ENCODE peak calls at places on chromosomes 1 and 21, in ten cellular contexts. M is H1, Y is IMR-90, T is right lobe of liver, O is suprapubic skin, F is tibial nerve, S is stomach, B is adrenal gland, N is sigmoid colon, V is A549. R is an unnamed sample.

GRCh38 chr1:66281808-66282207 is 252.1 kb upstream of the SGIP1 start:
- DNase-seq in M (no peak), Y (no peak), T (no peak), O (no peak), F (no peak), S (no peak), B (no peak), N (no peak), V (no peak), R (no peak)

GRCh38 chr21:31366825-31367224 is 22.8 kb upstream of the TIAM1 start:
- DNase-seq in M (no peak), Y (peak; percentile 86), T (no peak), O (no peak), F (no peak), S (peak; percentile 50), B (peak; percentile 23), N (no peak), V (no peak), R (no peak)

GRCh38 chr1:30928171-30928570 is 19.6 kb upstream of the SDC3 start:
- DNase-seq in M (no peak), Y (no peak), T (no peak), O (no peak), F (no peak), S (no peak), B (no peak), N (no peak), V (no peak), R (no peak)

GRCh38 chr1:159141584-159142518 is 29.6 kb upstream of the CADM3 start:
- DNase-seq in M (no peak), Y (peak; percentile 60), T (no peak), O (no peak), F (no peak), S (no peak), B (no peak), N (no peak), V (no peak), R (no peak)

GRCh38 chr1:227268943-227269342 is 49.3 kb downstream of the CDC42BPA start:
- DNase-seq in M (no peak), Y (no peak), T (no peak), O (no peak), F (no peak), S (no peak), B (no peak), N (no peak), V (no peak), R (no peak)

GRCh38 chr1:228955691-228956090 is 220.4 kb downstream of the RHOU start:
- DNase-seq in M (no peak), Y (peak; percentile 70), T (no peak), O (no peak), F (no peak), S (no peak), B (no peak), N (no peak), V (no peak), R (no peak)

GRCh38 chr1:199265319-199265718 is 626.5 kb downstream of the PTPRC start:
- DNase-seq in M (no peak), Y (no peak), T (no peak), O (no peak), F (no peak), S (no peak), B (no peak), N (no peak), V (no peak), R (no peak)

GRCh38 chr1:100757946-100758345 is 38.4 kb downstream of the VCAM1 start:
- DNase-seq in M (no peak), Y (no peak), T (no peak), O (no peak), F (no peak), S (no peak), B (no peak), N (no peak), V (no peak), R (no peak)

GRCh38 chr1:201020647-201021332 is 2.7 kb downstream of the KIF21B start:
- DNase-seq in M (no peak), Y (no peak), T (no peak), O (no peak), F (no peak), S (no peak), B (no peak), N (no peak), V (peak; percentile 78), R (no peak)

DNA sequence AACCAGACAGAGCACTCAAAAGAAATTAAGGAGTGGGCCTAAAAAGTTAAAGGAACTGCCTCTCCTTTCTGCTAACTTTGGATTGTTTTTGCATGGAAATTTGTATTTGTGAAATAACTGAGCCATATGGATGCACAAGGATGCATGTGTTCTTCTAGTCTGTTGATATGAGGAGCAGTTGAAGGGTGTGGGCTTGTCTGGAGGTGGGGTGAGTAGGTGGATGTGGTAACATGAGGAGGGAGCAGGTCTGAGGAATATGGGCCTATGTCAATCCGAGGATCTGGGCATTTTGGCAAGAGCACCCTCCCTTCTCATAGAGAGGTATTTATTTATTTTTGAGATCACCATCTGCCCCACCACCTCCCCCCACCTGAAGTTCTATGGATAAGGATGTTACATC is 13.4 kb downstream of the CACNA1E start:
- DNase-seq in M (no peak), Y (no peak), T (no peak), O (no peak), F (no peak), S (no peak), B (no peak), N (no peak), V (no peak), R (no peak)
- TF ChIP-seq POLR2A in M (no peak), Y (no peak), T (no peak), O (no peak), F (no peak), S (no peak), B (no peak), N (no peak), V (no peak), R (no peak)

DNA sequence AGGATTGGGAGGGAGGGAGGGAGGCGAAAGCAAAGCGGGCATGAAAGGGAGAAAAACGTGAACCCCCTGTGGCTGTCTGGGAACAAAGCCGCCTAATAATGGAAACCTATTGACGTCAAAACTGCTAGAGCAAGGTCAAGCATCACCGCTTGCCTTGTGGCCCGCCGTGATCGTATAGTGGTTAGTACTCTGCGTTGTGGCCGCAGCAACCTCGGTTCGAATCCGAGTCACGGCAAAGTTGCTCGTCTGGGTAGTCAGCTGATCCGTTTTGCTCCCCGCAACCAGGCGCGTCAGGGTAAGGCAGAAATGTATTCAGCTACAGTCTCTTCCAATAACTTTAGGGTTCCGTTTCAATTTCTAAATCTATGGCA is 99.2 kb downstream of the PRKAB2 start:
- DNase-seq in M (no peak), Y (no peak), T (no peak), O (no peak), F (no peak), S (no peak), B (no peak), N (no peak), V (no peak), R (no peak)
- H3K9me3 ChIP-seq in M (no peaks in the 10 kb centered on the region), Y (peaks cover 14% of the 10 kb centered on the region), T (no peaks in the 10 kb centered on the region), O (no peaks in the 10 kb centered on the region), F (no peaks in the 10 kb centered on the region), S (no peaks in the 10 kb centered on the region), B (no peaks in the 10 kb centered on the region), N (no peaks in the 10 kb centered on the region), V (no peaks in the 10 kb centered on the region), R (no peaks in the 10 kb centered on the region)

GRCh38 chr21:33554236-33554981 is 11.6 kb downstream of the SON start:
- DNase-seq in M (no peak), Y (no peak), T (no peak), O (no peak), F (no peak), S (no peak), B (no peak), N (no peak), V (no peak), R (no peak)

GRCh38 chr21:33551664-33552063 is 8.8 kb downstream of the SON start:
- DNase-seq in M (no peak), Y (no peak), T (no peak), O (no peak), F (no peak), S (no peak), B (no peak), N (no peak), V (no peak), R (no peak)

GRCh38 chr21:33554982-33555344 is 12.1 kb downstream of the SON start:
- DNase-seq in M (no peak), Y (no peak), T (no peak), O (no peak), F (no peak), S (no peak), B (no peak), N (no peak), V (no peak), R (no peak)

GRCh38 chr21:33552093-33552998 is 9.5 kb downstream of the SON start:
- DNase-seq in M (no peak), Y (peak; percentile 22), T (no peak), O (no peak), F (no peak), S (no peak), B (no peak), N (no peak), V (no peak), R (no peak)

GRCh38 chr21:33552999-33553598 is 10.3 kb downstream of the SON start:
- DNase-seq in M (no peak), Y (no peak), T (no peak), O (no peak), F (no peak), S (no peak), B (no peak), N (no peak), V (no peak), R (no peak)
- TF ChIP-seq POLR2A in M (no peak), Y (no peak), T (no peak), O (no peak), F (no peak), S (no peak), B (no peak), N (no peak), V (no peak), R (no peak)

GRCh38 chr1:62180649-62181048 is 14.0 kb upstream of the L1TD1 start:
- DNase-seq in M (no peak), Y (no peak), T (no peak), O (peak; percentile 26), F (no peak), S (peak; percentile 36), B (no peak), N (no peak), V (no peak), R (no peak)
- H3K9me3 ChIP-seq in M (no peaks in the 10 kb centered on the region), Y (no peaks in the 10 kb centered on the region), T (no peaks in the 10 kb centered on the region), O (no peaks in the 10 kb centered on the region), F (no peaks in the 10 kb centered on the region), S (no peaks in the 10 kb centered on the region), B (no peaks in the 10 kb centered on the region), N (no peaks in the 10 kb centered on the region), V (no peaks in the 10 kb centered on the region), R (no peaks in the 10 kb centered on the region)

DNA sequence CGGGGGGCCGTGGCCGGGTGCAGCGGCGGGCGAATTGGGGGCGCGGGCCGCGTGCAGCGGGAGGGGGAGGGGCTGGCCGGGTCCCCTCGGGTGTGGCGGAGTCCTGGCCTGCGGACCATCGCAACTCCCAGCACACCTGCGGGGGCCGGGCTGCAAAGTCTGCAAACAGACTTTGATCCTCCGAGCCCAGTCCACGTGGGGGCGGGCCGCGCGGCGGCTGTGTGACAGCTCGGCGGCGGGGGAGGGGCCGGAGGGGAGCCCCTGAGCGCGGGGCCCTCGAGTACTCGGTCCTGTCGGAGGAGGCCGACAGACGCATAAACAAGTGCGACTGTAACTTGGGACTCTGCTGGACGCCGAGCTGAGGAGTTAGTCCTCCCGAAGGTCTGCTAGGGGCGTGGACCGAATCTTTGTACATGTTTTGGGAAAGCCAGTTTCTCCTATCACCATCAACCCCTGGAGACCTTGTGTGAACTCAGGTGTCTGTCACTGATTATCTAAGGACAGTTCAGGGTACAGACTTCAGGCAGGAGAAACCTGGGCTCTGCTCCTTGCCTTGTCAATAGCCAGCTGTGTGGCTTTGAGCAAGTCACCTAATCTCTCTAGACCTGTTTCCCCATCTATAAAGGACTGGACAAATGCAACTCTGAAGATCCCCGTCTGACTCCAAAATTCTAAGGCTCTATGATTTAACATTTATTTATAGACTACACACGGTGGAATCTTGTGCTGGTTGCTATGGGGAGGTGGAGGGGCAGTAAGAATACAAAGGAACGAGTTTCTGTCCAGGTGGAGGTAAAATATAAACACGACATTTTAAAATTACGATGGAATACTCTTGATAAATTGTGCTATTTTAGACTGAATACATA is 707 bp upstream of the SLC30A1 start:
- DNase-seq in M (peak; percentile 21), Y (peak; percentile 23), T (no peak), O (no peak), F (peak; percentile 61), S (peak; percentile 83), B (peak; percentile 86), N (peak; percentile 91), V (peak; percentile 56), R (peak; percentile 95)
- TF ChIP-seq POLR2A in M (no peak), Y (no peak), T (no peak), O (no peak), F (no peak), S (no peak), B (peak; percentile 52), N (no peak), V (no peak), R (no peak)